ENCODE peak calls at places on chromosome 10, in seven cellular contexts. One of them, this sample, is unnamed.

GRCh38 chr10:131747791-131748190 is 153.0 kb upstream of the PPP2R2D start:
- DNase-seq in nephron progenitor cell: no peak
- DNase-seq in CD8-positive, alpha-beta T cell: no peak
- DNase-seq in astrocyte of the spinal cord: no peak
- DNase-seq in AG04450: no peak
- DNase-seq in upper lobe of left lung: no peak
- DNase-seq in osteocyte: no peak
- DNase-seq in this sample: no peak

GRCh38 chr10:100996678-100997363 is 2.8 kb upstream of the LZTS2 start:
- DNase-seq in nephron progenitor cell: peak
- DNase-seq in CD8-positive, alpha-beta T cell: peak
- DNase-seq in astrocyte of the spinal cord: no peak
- DNase-seq in AG04450: no peak
- DNase-seq in upper lobe of left lung: peak
- DNase-seq in osteocyte: no peak
- DNase-seq in this sample: peak

GRCh38 chr10:24974978-24975377 is 22.6 kb upstream of the PRTFDC1 start:
- DNase-seq in nephron progenitor cell: no peak
- DNase-seq in CD8-positive, alpha-beta T cell: no peak
- DNase-seq in astrocyte of the spinal cord: peak
- DNase-seq in AG04450: no peak
- DNase-seq in upper lobe of left lung: no peak
- DNase-seq in osteocyte: no peak
- DNase-seq in this sample: no peak

GRCh38 chr10:81367132-81367531 is 507.9 kb upstream of the NRG3 start:
- DNase-seq in nephron progenitor cell: no peak
- DNase-seq in CD8-positive, alpha-beta T cell: no peak
- DNase-seq in astrocyte of the spinal cord: no peak
- DNase-seq in AG04450: no peak
- DNase-seq in upper lobe of left lung: no peak
- DNase-seq in osteocyte: no peak
- DNase-seq in this sample: no peak

GRCh38 chr10:90288403-90288933 is 569.4 kb downstream of the HTR7 start:
- DNase-seq in nephron progenitor cell: no peak
- DNase-seq in CD8-positive, alpha-beta T cell: no peak
- DNase-seq in astrocyte of the spinal cord: peak
- DNase-seq in AG04450: peak
- DNase-seq in upper lobe of left lung: no peak
- DNase-seq in osteocyte: no peak
- DNase-seq in this sample: no peak

GRCh38 chr10:62098278-62099121 is 170.1 kb downstream of the RTKN2 start:
- DNase-seq in nephron progenitor cell: no peak
- DNase-seq in CD8-positive, alpha-beta T cell: no peak
- DNase-seq in astrocyte of the spinal cord: no peak
- DNase-seq in AG04450: no peak
- DNase-seq in upper lobe of left lung: no peak
- DNase-seq in osteocyte: no peak
- DNase-seq in this sample: no peak

GRCh38 chr10:27319752-27320561 is 79.4 kb upstream of the ACBD5 start:
- DNase-seq in nephron progenitor cell: no peak
- DNase-seq in CD8-positive, alpha-beta T cell: no peak
- DNase-seq in astrocyte of the spinal cord: peak
- DNase-seq in AG04450: no peak
- DNase-seq in upper lobe of left lung: peak
- DNase-seq in osteocyte: no peak
- DNase-seq in this sample: peak

GRCh38 chr10:23106508-23106907 is 11.1 kb downstream of the MSRB2 start:
- DNase-seq in nephron progenitor cell: no peak
- DNase-seq in CD8-positive, alpha-beta T cell: no peak
- DNase-seq in astrocyte of the spinal cord: no peak
- DNase-seq in AG04450: no peak
- DNase-seq in upper lobe of left lung: no peak
- DNase-seq in osteocyte: no peak
- DNase-seq in this sample: no peak

GRCh38 chr10:114352653-114353298 is 51.5 kb downstream of the AFAP1L2 start:
- DNase-seq in nephron progenitor cell: no peak
- DNase-seq in CD8-positive, alpha-beta T cell: no peak
- DNase-seq in astrocyte of the spinal cord: no peak
- DNase-seq in AG04450: no peak
- DNase-seq in upper lobe of left lung: no peak
- DNase-seq in osteocyte: no peak
- DNase-seq in this sample: no peak

GRCh38 chr10:12589271-12589670 is 239.9 kb downstream of the CAMK1D start:
- DNase-seq in nephron progenitor cell: no peak
- DNase-seq in CD8-positive, alpha-beta T cell: no peak
- DNase-seq in astrocyte of the spinal cord: no peak
- DNase-seq in AG04450: no peak
- DNase-seq in upper lobe of left lung: no peak
- DNase-seq in osteocyte: no peak
- DNase-seq in this sample: no peak

GRCh38 chr10:788796-789748 is 99.6 kb upstream of the DIP2C start:
- DNase-seq in nephron progenitor cell: peak
- DNase-seq in CD8-positive, alpha-beta T cell: no peak
- DNase-seq in astrocyte of the spinal cord: peak
- DNase-seq in AG04450: peak
- DNase-seq in upper lobe of left lung: peak
- DNase-seq in osteocyte: peak
- DNase-seq in this sample: no peak

GRCh38 chr10:23976285-23976684 is 232.7 kb upstream of the KIAA1217 start:
- DNase-seq in nephron progenitor cell: no peak
- DNase-seq in CD8-positive, alpha-beta T cell: no peak
- DNase-seq in astrocyte of the spinal cord: no peak
- DNase-seq in AG04450: no peak
- DNase-seq in upper lobe of left lung: no peak
- DNase-seq in osteocyte: no peak
- DNase-seq in this sample: no peak

GRCh38 chr10:50625663-50626062 is 1.9 kb upstream of the SGMS1 start:
- DNase-seq in nephron progenitor cell: no peak
- DNase-seq in CD8-positive, alpha-beta T cell: no peak
- DNase-seq in astrocyte of the spinal cord: peak
- DNase-seq in AG04450: no peak
- DNase-seq in upper lobe of left lung: no peak
- DNase-seq in osteocyte: no peak
- DNase-seq in this sample: no peak

GRCh38 chr10:50623299-50624153 is at the start of gene SGMS1:
- DNase-seq in nephron progenitor cell: peak
- DNase-seq in CD8-positive, alpha-beta T cell: peak
- DNase-seq in astrocyte of the spinal cord: peak
- DNase-seq in AG04450: peak
- DNase-seq in upper lobe of left lung: peak
- DNase-seq in osteocyte: peak
- DNase-seq in this sample: peak

GRCh38 chr10:50622497-50623298 is 1.1 kb downstream of the SGMS1 start:
- DNase-seq in nephron progenitor cell: peak
- DNase-seq in CD8-positive, alpha-beta T cell: peak
- DNase-seq in astrocyte of the spinal cord: peak
- DNase-seq in AG04450: no peak
- DNase-seq in upper lobe of left lung: peak
- DNase-seq in osteocyte: no peak
- DNase-seq in this sample: peak

GRCh38 chr10:50624866-50625491 is 1.2 kb upstream of the SGMS1 start:
- DNase-seq in nephron progenitor cell: peak
- DNase-seq in CD8-positive, alpha-beta T cell: peak
- DNase-seq in astrocyte of the spinal cord: peak
- DNase-seq in AG04450: no peak
- DNase-seq in upper lobe of left lung: peak
- DNase-seq in osteocyte: peak
- DNase-seq in this sample: peak

DNA sequence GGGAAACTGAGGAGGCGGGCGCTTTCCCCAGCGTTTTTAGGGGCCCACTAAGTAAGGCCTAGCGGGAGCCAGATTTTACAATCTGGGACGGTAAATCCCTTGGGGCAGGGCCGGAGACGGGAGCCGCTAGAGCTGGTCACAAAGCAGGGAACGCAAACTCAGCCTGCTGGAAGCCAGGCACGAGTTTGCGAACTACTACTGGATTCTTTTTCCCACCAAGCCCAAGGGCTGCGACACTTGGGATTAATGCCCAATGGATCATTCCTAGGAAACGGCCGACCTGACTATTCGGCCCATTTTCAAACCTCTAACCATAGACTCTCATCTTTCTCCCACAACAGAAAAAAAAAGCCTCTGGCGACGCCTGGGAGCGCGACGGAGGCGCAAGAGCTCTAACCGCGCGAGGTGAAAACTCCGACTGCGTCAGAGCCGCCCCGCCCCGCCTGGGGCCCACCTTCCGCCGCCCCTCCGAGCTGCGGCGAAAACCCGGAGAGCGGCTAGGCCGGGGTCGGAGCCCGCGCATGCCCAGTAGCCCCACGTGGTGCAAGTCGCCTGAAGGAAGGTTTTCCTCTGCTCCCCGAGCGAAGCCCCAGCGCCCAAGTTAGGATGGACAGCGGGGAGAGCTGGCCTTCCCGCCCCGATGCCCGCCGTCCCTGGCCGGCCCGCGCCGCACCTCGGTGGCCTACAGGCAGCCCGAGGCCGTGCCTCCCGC is 554 bp upstream of the SGMS1 start:
- DNase-seq in nephron progenitor cell: peak
- DNase-seq in CD8-positive, alpha-beta T cell: peak
- DNase-seq in astrocyte of the spinal cord: peak
- DNase-seq in AG04450: peak
- DNase-seq in upper lobe of left lung: peak
- DNase-seq in osteocyte: peak
- DNase-seq in this sample: peak
- TF ChIP-seq CTCF in nephron progenitor cell: no peak
- TF ChIP-seq CTCF in CD8-positive, alpha-beta T cell: no peak
- TF ChIP-seq CTCF in astrocyte of the spinal cord: no peak
- TF ChIP-seq CTCF in AG04450: no peak
- TF ChIP-seq CTCF in upper lobe of left lung: no peak
- TF ChIP-seq CTCF in osteocyte: no peak
- TF ChIP-seq CTCF in this sample: no peak

GRCh38 chr10:8056378-8056777 is 1.9 kb downstream of the GATA3 start:
- DNase-seq in nephron progenitor cell: no peak
- DNase-seq in CD8-positive, alpha-beta T cell: no peak
- DNase-seq in astrocyte of the spinal cord: no peak
- DNase-seq in AG04450: no peak
- DNase-seq in upper lobe of left lung: no peak
- DNase-seq in osteocyte: no peak
- DNase-seq in this sample: no peak

GRCh38 chr10:8054498-8055407 is at the start of gene GATA3:
- DNase-seq in nephron progenitor cell: peak
- DNase-seq in CD8-positive, alpha-beta T cell: peak
- DNase-seq in astrocyte of the spinal cord: peak
- DNase-seq in AG04450: no peak
- DNase-seq in upper lobe of left lung: peak
- DNase-seq in osteocyte: no peak
- DNase-seq in this sample: peak

GRCh38 chr10:8054243-8054497 is 318 bp upstream of the GATA3 start:
- DNase-seq in nephron progenitor cell: no peak
- DNase-seq in CD8-positive, alpha-beta T cell: no peak
- DNase-seq in astrocyte of the spinal cord: peak
- DNase-seq in AG04450: no peak
- DNase-seq in upper lobe of left lung: no peak
- DNase-seq in osteocyte: no peak
- DNase-seq in this sample: no peak

GRCh38 chr10:8056891-8057331 is 2.4 kb downstream of the GATA3 start:
- DNase-seq in nephron progenitor cell: no peak
- DNase-seq in CD8-positive, alpha-beta T cell: no peak
- DNase-seq in astrocyte of the spinal cord: no peak
- DNase-seq in AG04450: no peak
- DNase-seq in upper lobe of left lung: no peak
- DNase-seq in osteocyte: no peak
- DNase-seq in this sample: no peak

GRCh38 chr10:8055420-8056349 is 1.2 kb downstream of the GATA3 start:
- DNase-seq in nephron progenitor cell: peak
- DNase-seq in CD8-positive, alpha-beta T cell: no peak
- DNase-seq in astrocyte of the spinal cord: no peak
- DNase-seq in AG04450: no peak
- DNase-seq in upper lobe of left lung: no peak
- DNase-seq in osteocyte: no peak
- DNase-seq in this sample: no peak
- TF ChIP-seq CTCF in nephron progenitor cell: no peak
- TF ChIP-seq CTCF in CD8-positive, alpha-beta T cell: no peak
- TF ChIP-seq CTCF in astrocyte of the spinal cord: no peak
- TF ChIP-seq CTCF in AG04450: no peak
- TF ChIP-seq CTCF in upper lobe of left lung: no peak
- TF ChIP-seq CTCF in osteocyte: no peak
- TF ChIP-seq CTCF in this sample: no peak

DNA sequence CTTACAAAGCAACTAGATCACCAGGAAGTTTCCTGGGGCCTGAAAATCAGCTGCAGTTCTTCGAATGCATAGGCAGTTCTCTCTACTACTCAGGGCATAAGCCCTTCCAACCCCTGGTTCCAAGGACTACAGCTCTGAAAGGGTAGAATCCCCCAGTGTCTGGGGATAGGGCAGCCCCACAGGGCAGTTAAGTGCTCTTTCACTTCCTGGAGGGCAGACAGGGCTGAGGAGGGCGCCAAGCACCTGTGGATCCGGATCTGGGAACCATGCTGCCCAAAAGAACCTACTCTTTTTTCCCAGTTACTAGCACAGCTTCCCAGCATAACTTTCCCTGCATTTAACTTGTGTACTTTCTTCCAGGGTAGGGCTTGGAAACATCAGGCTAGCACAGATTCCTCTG is 41.1 kb downstream of the CXCL12 start:
- DNase-seq in nephron progenitor cell: no peak
- DNase-seq in CD8-positive, alpha-beta T cell: no peak
- DNase-seq in astrocyte of the spinal cord: no peak
- DNase-seq in AG04450: no peak
- DNase-seq in upper lobe of left lung: no peak
- DNase-seq in osteocyte: no peak
- DNase-seq in this sample: no peak
- TF ChIP-seq CTCF in nephron progenitor cell: no peak
- TF ChIP-seq CTCF in CD8-positive, alpha-beta T cell: no peak
- TF ChIP-seq CTCF in astrocyte of the spinal cord: no peak
- TF ChIP-seq CTCF in AG04450: no peak
- TF ChIP-seq CTCF in upper lobe of left lung: no peak
- TF ChIP-seq CTCF in osteocyte: peak
- TF ChIP-seq CTCF in this sample: no peak

GRCh38 chr10:55287346-55287745 is 486.3 kb upstream of the PCDH15 start:
- DNase-seq in nephron progenitor cell: no peak
- DNase-seq in CD8-positive, alpha-beta T cell: no peak
- DNase-seq in astrocyte of the spinal cord: no peak
- DNase-seq in AG04450: no peak
- DNase-seq in upper lobe of left lung: no peak
- DNase-seq in osteocyte: no peak
- DNase-seq in this sample: no peak
- TF ChIP-seq CTCF in nephron progenitor cell: no peak
- TF ChIP-seq CTCF in CD8-positive, alpha-beta T cell: no peak
- TF ChIP-seq CTCF in astrocyte of the spinal cord: no peak
- TF ChIP-seq CTCF in AG04450: no peak
- TF ChIP-seq CTCF in upper lobe of left lung: no peak
- TF ChIP-seq CTCF in osteocyte: peak
- TF ChIP-seq CTCF in this sample: no peak

This sample was measured in natural killer cell.